ENCODE peak calls at places on chromosomes 6 and 20, in five cellular contexts. K is GM04504, Y is left colon, S is AG20443, L is H7. W is an unnamed sample.

GRCh38 chr6:71412559-71412958 is 123.9 kb downstream of the OGFRL1 start:
- DNase-seq in K (no peak), L (no peak), Y (no peak), S (no peak), W (no peak)

GRCh38 chr20:51732454-51732791 is 35.8 kb downstream of the ATP9A start:
- DNase-seq in K (no peak), Y (no peak), S (peak; percentile 48), L (no peak), W (no peak)

GRCh38 chr6:93927731-93928130 is 508.4 kb upstream of the EPHA7 start:
- DNase-seq in K (no peak), Y (peak; percentile 49), L (no peak), S (no peak), W (no peak)

GRCh38 chr6:136607932-136608772 is 57.9 kb upstream of the MAP7 start:
- DNase-seq in L (peak; percentile 38), S (peak; percentile 36), Y (peak; percentile 84), K (no peak), W (peak; percentile 90)

GRCh38 chr6:107866606-107867301 is 42.6 kb upstream of the SCML4 start:
- DNase-seq in S (peak; percentile 40), Y (no peak), K (no peak), L (no peak), W (peak; percentile 77)

GRCh38 chr6:18823782-18824386 is 436.7 kb downstream of the RNF144B start:
- DNase-seq in L (peak; percentile 8), S (no peak), K (no peak), Y (peak; percentile 11), W (peak; percentile 89)

GRCh38 chr20:19074828-19075516 is 137.5 kb upstream of the SLC24A3 start:
- DNase-seq in K (no peak), Y (no peak), S (no peak), L (no peak), W (no peak)

GRCh38 chr20:17556842-17557674 is 12.8 kb upstream of the DSTN start:
- DNase-seq in L (peak; percentile 34), S (peak; percentile 73), K (no peak), Y (peak; percentile 71), W (no peak)

GRCh38 chr6:132919476-132919875 is 105.1 kb downstream of the RPS12 start:
- DNase-seq in S (peak; percentile 74), L (no peak), K (peak; percentile 77), Y (peak; percentile 12), W (peak; percentile 5)

GRCh38 chr6:115078555-115078954 is 735.7 kb upstream of the HS3ST5 start:
- DNase-seq in S (no peak), K (no peak), Y (no peak), L (no peak), W (no peak)

GRCh38 chr20:3074812-3075211 is 3.4 kb downstream of the OXT start:
- DNase-seq in L (no peak), S (no peak), Y (no peak), K (no peak), W (no peak)

GRCh38 chr6:85368631-85369030 is 81.3 kb upstream of the NT5E start:
- DNase-seq in S (no peak), Y (no peak), K (no peak), L (no peak), W (no peak)

GRCh38 chr6:11766589-11767450 is 11.8 kb downstream of the ADTRP start:
- DNase-seq in S (peak; percentile 84), L (no peak), Y (no peak), K (peak; percentile 89), W (no peak)

GRCh38 chr6:146258206-146258605 is 229.3 kb downstream of the GRM1 start:
- DNase-seq in Y (no peak), L (no peak), K (no peak), S (no peak), W (no peak)

GRCh38 chr20:1933465-1933870 is 38.3 kb downstream of the SIRPA start:
- DNase-seq in L (no peak), K (peak; percentile 40), S (peak; percentile 86), Y (no peak), W (no peak)

GRCh38 chr6:39452746-39453145 is 130.2 kb upstream of the KCNK16 start:
- DNase-seq in Y (no peak), S (no peak), K (no peak), L (no peak), W (no peak)

GRCh38 chr6:143107440-143107839 is 46.8 kb downstream of the AIG1 start:
- DNase-seq in Y (no peak), K (no peak), S (no peak), L (no peak), W (no peak)

GRCh38 chr6:53854843-53855567 is 60.2 kb downstream of the LRRC1 start:
- DNase-seq in Y (no peak), K (no peak), L (no peak), S (no peak), W (no peak)

GRCh38 chr6:90135672-90136071 is 161.0 kb downstream of the BACH2 start:
- DNase-seq in Y (no peak), L (no peak), S (peak; percentile 56), K (peak; percentile 23), W (no peak)

GRCh38 chr6:12548526-12548925 is 168.0 kb upstream of the PHACTR1 start:
- DNase-seq in L (no peak), K (peak; percentile 58), S (peak; percentile 78), Y (no peak), W (no peak)